ENCODE peak calls at places on chromosomes 16 and 17, in six cellular contexts. V, N, U, K, I and B are unnamed samples.

GRCh38 chr16:30459456-30459855 is 13.1 kb upstream of the ITGAL start:
- DNase-seq in V (no peak), N (no peak), U (no peak), K (no peak), I (no peak), B (no peak)

GRCh38 chr17:59607817-59608403 is 11.8 kb upstream of the CLTC start:
- DNase-seq in V (no peak), N (peak; percentile 56), U (peak; percentile 39), K (peak; percentile 36), I (no peak), B (no peak)

GRCh38 chr16:10321407-10322397 is 64.2 kb upstream of the ATF7IP2 start:
- DNase-seq in V (no peak), N (no peak), U (no peak), K (no peak), I (no peak), B (no peak)

GRCh38 chr16:49638696-49639629 is 216.9 kb downstream of the ZNF423 start:
- DNase-seq in V (no peak), N (no peak), U (no peak), K (peak; percentile 89), I (no peak), B (no peak)

GRCh38 chr17:44917456-44917855 is 2.2 kb upstream of the GFAP start:
- DNase-seq in V (no peak), N (no peak), U (no peak), K (no peak), I (no peak), B (no peak)

GRCh38 chr17:49031965-49032928 is 35.1 kb downstream of the IGF2BP1 start:
- DNase-seq in V (no peak), N (peak; percentile 88), U (peak; percentile 75), K (peak; percentile 88), I (peak; percentile 69), B (peak; percentile 49)

GRCh38 chr16:66961065-66961744 is at the start of gene CES3:
- DNase-seq in V (peak; percentile 91), N (peak; percentile 89), U (peak; percentile 87), K (peak; percentile 82), I (peak; percentile 67), B (peak; percentile 71)

GRCh38 chr17:12107905-12108304 is 87.2 kb downstream of the MAP2K4 start:
- DNase-seq in V (no peak), N (no peak), U (no peak), K (no peak), I (no peak), B (no peak)

GRCh38 chr17:9270921-9271320 is 249.6 kb downstream of the NTN1 start:
- DNase-seq in V (no peak), N (no peak), U (no peak), K (no peak), I (no peak), B (no peak)

GRCh38 chr16:10122546-10122945 is 59.7 kb downstream of the GRIN2A start:
- DNase-seq in V (no peak), N (no peak), U (peak; percentile 19), K (peak; percentile 41), I (no peak), B (no peak)

GRCh38 chr17:1561420-1562177 is 993 bp downstream of the PITPNA start:
- DNase-seq in V (peak; percentile 59), N (peak; percentile 86), U (peak; percentile 47), K (peak; percentile 79), I (no peak), B (no peak)

GRCh38 chr17:47981462-47981861 is 10.5 kb downstream of the CDK5RAP3 start:
- DNase-seq in V (no peak), N (no peak), U (no peak), K (no peak), I (no peak), B (no peak)

GRCh38 chr17:42142371-42142896 is 12.4 kb downstream of the RAB5C start:
- DNase-seq in V (no peak), N (no peak), U (no peak), K (no peak), I (peak; percentile 57), B (no peak)

GRCh38 chr16:27549607-27549856 is 181 bp downstream of the GTF3C1 start:
- DNase-seq in V (no peak), N (peak; percentile 86), U (peak; percentile 63), K (no peak), I (no peak), B (no peak)

GRCh38 chr17:72488542-72489272 is 367.9 kb downstream of the SOX9 start:
- DNase-seq in V (no peak), N (no peak), U (no peak), K (no peak), I (no peak), B (peak; percentile 36)

GRCh38 chr17:38451840-38452529 is 23.7 kb downstream of the ARHGAP23 start:
- DNase-seq in V (peak; percentile 46), N (peak; percentile 95), U (peak; percentile 39), K (no peak), I (peak; percentile 77), B (no peak)
- H3K4me3 ChIP-seq in V (no peak overlapping the region), N (peak overlapping the region; percentile 59), U (no peak overlapping the region), K (peak overlapping the region; percentile 0), I (peak overlapping the region; percentile 44), B (no peak overlapping the region)

GRCh38 chr16:12093902-12094301 is 117.4 kb downstream of the SNX29 start:
- DNase-seq in V (no peak), N (no peak), U (no peak), K (no peak), I (no peak), B (no peak)

GRCh38 chr16:12094537-12095265 is 118.2 kb downstream of the SNX29 start:
- DNase-seq in V (no peak), N (no peak), U (no peak), K (no peak), I (no peak), B (no peak)

GRCh38 chr16:12096162-12096781 is 119.7 kb downstream of the SNX29 start:
- DNase-seq in V (no peak), N (no peak), U (no peak), K (no peak), I (no peak), B (no peak)

GRCh38 chr16:12096828-12097522 is 120.4 kb downstream of the SNX29 start:
- DNase-seq in V (no peak), N (no peak), U (no peak), K (no peak), I (no peak), B (no peak)

DNA sequence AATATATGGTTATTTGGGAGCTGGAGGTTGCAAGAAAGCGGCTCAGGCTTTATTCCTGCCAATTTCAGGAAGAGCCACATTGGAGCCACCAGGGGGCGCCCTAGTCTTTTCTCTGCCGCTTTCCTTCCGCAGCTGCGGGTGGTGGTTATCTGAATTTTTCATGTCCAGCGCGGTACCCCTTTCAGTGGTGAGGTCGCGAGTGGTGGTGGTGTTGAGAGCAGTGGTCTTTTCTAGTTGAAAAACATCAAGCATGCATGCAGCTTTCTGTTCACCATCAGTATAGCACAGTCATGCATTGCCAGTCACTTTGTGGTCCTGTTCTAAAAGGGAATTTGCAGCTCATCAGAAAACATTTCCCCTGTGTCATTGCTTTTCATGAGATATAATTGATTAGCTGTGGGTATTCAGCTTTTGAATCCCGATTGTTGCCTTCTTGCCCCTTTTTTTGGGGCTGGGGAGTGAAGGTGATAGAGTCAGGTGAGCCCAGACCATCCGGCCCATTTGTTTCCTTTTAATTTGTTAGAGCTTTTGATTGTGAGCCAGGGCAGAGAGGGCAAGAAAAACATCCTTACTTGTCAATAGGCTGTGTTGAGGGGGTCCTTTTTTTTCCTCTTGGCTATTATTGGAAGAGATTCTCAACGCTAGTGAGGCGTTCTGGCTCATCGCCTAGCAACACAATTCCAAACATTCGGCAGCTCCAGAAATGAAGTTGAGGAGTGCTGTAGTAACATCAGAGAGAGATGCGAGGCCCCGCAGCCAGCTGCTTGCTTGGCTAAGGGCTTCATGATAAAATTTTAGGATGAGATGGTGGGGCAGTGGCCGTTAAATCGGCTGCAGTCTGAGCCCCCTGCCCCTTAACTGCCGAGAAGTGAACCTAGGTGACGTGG is 119.0 kb downstream of the SNX29 start:
- DNase-seq in V (peak; percentile 72), N (peak; percentile 72), U (peak; percentile 77), K (peak; percentile 76), I (peak; percentile 59), B (peak; percentile 70)
- H3K4me3 ChIP-seq in V (no peak overlapping the region), N (no peak overlapping the region), U (no peak overlapping the region), K (no peak overlapping the region), I (peak overlapping the region; percentile 15), B (no peak overlapping the region)

GRCh38 chr17:2799653-2800052 is 3.4 kb downstream of the RAP1GAP2 start:
- DNase-seq in V (no peak), N (no peak), U (no peak), K (no peak), I (no peak), B (no peak)
- H3K4me3 ChIP-seq in V (no peak overlapping the region), N (no peak overlapping the region), U (no peak overlapping the region), K (no peak overlapping the region), I (no peak overlapping the region), B (no peak overlapping the region)

GRCh38 chr17:80855968-80856862 is 135.4 kb upstream of the CHMP6 start:
- DNase-seq in V (no peak), N (no peak), U (peak; percentile 75), K (no peak), I (peak; percentile 99), B (peak; percentile 50)
- H3K4me3 ChIP-seq in V (no peak overlapping the region), N (no peak overlapping the region), U (no peak overlapping the region), K (no peak overlapping the region), I (no peak overlapping the region), B (no peak overlapping the region)

GRCh38 chr17:69608114-69608513 is 193.6 kb downstream of the MAP2K6 start:
- DNase-seq in V (no peak), N (no peak), U (no peak), K (no peak), I (no peak), B (no peak)

GRCh38 chr17:69607162-69607834 is 192.8 kb downstream of the MAP2K6 start:
- DNase-seq in V (peak; percentile 75), N (peak; percentile 57), U (no peak), K (peak; percentile 62), I (peak; percentile 79), B (peak; percentile 78)

GRCh38 chr17:69608808-69609494 is 194.5 kb downstream of the MAP2K6 start:
- DNase-seq in V (no peak), N (no peak), U (no peak), K (no peak), I (peak; percentile 79), B (no peak)

GRCh38 chr17:69605571-69605970 is 191.1 kb downstream of the MAP2K6 start:
- DNase-seq in V (no peak), N (no peak), U (no peak), K (no peak), I (no peak), B (no peak)

DNA sequence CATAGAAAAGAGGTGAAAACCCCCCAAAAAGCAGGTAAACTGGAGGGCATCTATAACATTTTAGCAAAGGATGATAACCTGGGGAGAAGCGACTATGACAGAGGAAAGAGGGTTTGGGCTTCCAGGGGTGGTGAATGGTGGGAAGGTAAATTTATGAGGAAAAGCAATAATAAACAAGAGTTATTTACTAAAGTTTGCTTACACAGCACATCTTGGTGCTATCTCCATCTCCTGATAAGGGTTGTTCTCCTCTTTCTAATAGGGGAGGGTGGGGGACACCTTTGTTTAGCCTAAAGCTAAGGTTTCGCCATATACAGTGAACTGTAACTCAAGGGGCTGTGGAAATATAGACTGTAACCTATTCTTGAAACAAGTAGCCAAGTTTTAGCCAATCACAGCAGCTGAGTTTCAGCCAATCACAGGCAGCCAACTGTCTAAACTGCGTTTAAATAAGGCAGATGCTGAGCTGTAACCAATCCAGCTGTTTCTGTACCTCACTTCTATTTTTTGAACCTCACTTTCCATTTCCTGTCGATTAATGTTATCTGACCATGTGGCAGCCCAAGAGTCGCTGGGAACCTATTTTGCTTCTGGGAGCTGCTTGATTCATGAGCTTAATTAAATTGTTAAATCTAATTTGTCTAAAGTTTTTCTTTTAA is 191.8 kb downstream of the MAP2K6 start:
- DNase-seq in V (no peak), N (no peak), U (no peak), K (no peak), I (no peak), B (no peak)
- H3K4me3 ChIP-seq in V (no peak overlapping the region), N (no peak overlapping the region), U (no peak overlapping the region), K (no peak overlapping the region), I (no peak overlapping the region), B (no peak overlapping the region)